ENCODE peak calls at places on chromosomes 3 and 15, in eight cellular contexts. W is germinal center; Y is T-helper 22 cell; S is activated CD4-positive, alpha-beta T cell treated with anti-CD3 and anti-CD28 coated beads, Interleukin-2, amount 50 U/mL, for 1 hour; H is RWPE1; O is astrocyte of the spinal cord; M is mesothelial cell of epicardium; N is caudate nucleus. R is an unnamed sample.

GRCh38 chr15:99434506-99435137 is 131.2 kb upstream of the MEF2A start:
- DNase-seq in W (no peak), Y (no peak), S (no peak), H (no peak), O (no peak), M (no peak), N (no peak), R (peak; percentile 18)

GRCh38 chr15:47405768-47406167 is 311.5 kb upstream of the SEMA6D start:
- DNase-seq in W (no peak), Y (no peak), S (no peak), H (no peak), O (no peak), M (no peak), N (no peak), R (no peak)

GRCh38 chr15:71186971-71187960 is 72.0 kb downstream of the THSD4 start:
- DNase-seq in W (no peak), Y (no peak), S (no peak), H (no peak), O (no peak), M (no peak), N (no peak), R (no peak)

GRCh38 chr3:126514161-126514560 is 3.4 kb downstream of the UROC1 start:
- DNase-seq in W (no peak), Y (no peak), S (no peak), H (no peak), O (no peak), M (no peak), N (no peak), R (no peak)

GRCh38 chr15:90165659-90166489 is 35.3 kb upstream of the SEMA4B start:
- DNase-seq in W (no peak), Y (no peak), S (no peak), H (peak; percentile 96), O (peak; percentile 98), M (no peak), N (peak; percentile 10), R (no peak)

GRCh38 chr3:97189835-97190234 is 375.4 kb downstream of the EPHA6 start:
- DNase-seq in W (no peak), Y (no peak), S (no peak), H (no peak), O (no peak), M (no peak), N (no peak), R (no peak)

GRCh38 chr3:53643757-53644156 is 149.3 kb downstream of the CACNA1D start:
- DNase-seq in W (no peak), Y (no peak), S (no peak), H (no peak), O (no peak), M (no peak), N (no peak), R (no peak)

GRCh38 chr3:27746838-27747237 is 24.7 kb upstream of the EOMES start:
- DNase-seq in W (no peak), Y (no peak), S (no peak), H (no peak), O (no peak), M (no peak), N (no peak), R (no peak)

GRCh38 chr3:138459619-138460535 is 25.5 kb downstream of the ESYT3 start:
- DNase-seq in W (no peak), Y (no peak), S (no peak), H (no peak), O (no peak), M (no peak), N (no peak), R (no peak)

GRCh38 chr3:72234394-72234793 is 449.4 kb upstream of the PROK2 start:
- DNase-seq in W (no peak), Y (no peak), S (no peak), H (peak; percentile 10), O (peak; percentile 60), M (no peak), N (no peak), R (no peak)

GRCh38 chr3:177193706-177194268 is 3.5 kb downstream of the TBL1XR1 start:
- DNase-seq in W (no peak), Y (no peak), S (no peak), H (no peak), O (no peak), M (no peak), N (no peak), R (no peak)

GRCh38 chr3:58236527-58237237 is 910 bp upstream of the ABHD6 start:
- DNase-seq in W (no peak), Y (no peak), S (no peak), H (no peak), O (no peak), M (no peak), N (no peak), R (no peak)

GRCh38 chr3:184786271-184787010 is 25.5 kb upstream of the VPS8 start:
- DNase-seq in W (peak; percentile 40), Y (no peak), S (no peak), H (no peak), O (peak; percentile 55), M (no peak), N (no peak), R (no peak)

GRCh38 chr3:42123012-42123581 is 31.9 kb downstream of the TRAK1 start:
- DNase-seq in W (no peak), Y (no peak), S (no peak), H (no peak), O (no peak), M (no peak), N (no peak), R (no peak)

GRCh38 chr15:85587707-85588441 is 206.9 kb downstream of the KLHL25 start:
- DNase-seq in W (no peak), Y (no peak), S (no peak), H (peak; percentile 83), O (peak; percentile 79), M (no peak), N (no peak), R (no peak)

GRCh38 chr3:49124991-49125670 is 4.5 kb upstream of the USP19 start:
- DNase-seq in W (no peak), Y (no peak), S (no peak), H (no peak), O (no peak), M (no peak), N (peak; percentile 23), R (no peak)

GRCh38 chr15:89358435-89358754 is 23.8 kb upstream of the POLG start:
- DNase-seq in W (no peak), Y (no peak), S (no peak), H (peak; percentile 84), O (no peak), M (no peak), N (no peak), R (no peak)

GRCh38 chr3:153293222-153293621 is 131.2 kb downstream of the RAP2B start:
- DNase-seq in W (no peak), Y (no peak), S (no peak), H (peak; percentile 45), O (peak; percentile 54), M (no peak), N (no peak), R (no peak)

GRCh38 chr3:129278970-129279906 is 568 bp downstream of the HMCES start:
- DNase-seq in W (peak; percentile 23), Y (peak; percentile 18), S (peak; percentile 32), H (peak; percentile 69), O (peak; percentile 68), M (peak; percentile 57), N (no peak), R (peak; percentile 59)

GRCh38 chr3:177776656-177777055 is 579.4 kb upstream of the TBL1XR1 start:
- DNase-seq in W (no peak), Y (no peak), S (no peak), H (peak; percentile 64), O (peak; percentile 92), M (no peak), N (no peak), R (no peak)

GRCh38 chr15:51133140-51133630 is 38.5 kb upstream of the TNFAIP8L3 start:
- DNase-seq in W (no peak), Y (no peak), S (no peak), H (no peak), O (no peak), M (no peak), N (no peak), R (no peak)

GRCh38 chr3:169145551-169145950 is 518.0 kb downstream of the MECOM start:
- DNase-seq in W (no peak), Y (no peak), S (no peak), H (no peak), O (no peak), M (no peak), N (no peak), R (no peak)

GRCh38 chr3:100006570-100007271 is 107.6 kb downstream of the FILIP1L start:
- DNase-seq in W (no peak), Y (no peak), S (no peak), H (no peak), O (peak; percentile 50), M (no peak), N (no peak), R (no peak)

R was measured in activated CD4-positive, CD25-positive, alpha-beta regulatory T cell treated with anti-CD3 and anti-CD28 coated beads, Interleukin-2, amount 50 U/mL, for 72 hours.